ENCODE peak calls at places on chromosomes 13 and 19, in seven cellular contexts. M, E, J, N, W, H and V are unnamed samples.

GRCh38 chr13:113027095-113027494 is 58.1 kb downstream of the MCF2L start:
- DNase-seq in M (no peak), E (no peak), J (no peak), N (no peak), W (no peak), H (no peak), V (no peak)

GRCh38 chr19:52170863-52171320 is 529 bp downstream of the ZNF836 start:
- DNase-seq in M (peak; percentile 15), E (no peak), J (peak; percentile 48), N (peak; percentile 22), W (peak; percentile 52), H (no peak), V (peak; percentile 3)

GRCh38 chr13:44805623-44806022 is 183.6 kb downstream of the NUFIP1 start:
- DNase-seq in M (no peak), E (no peak), J (no peak), N (no peak), W (no peak), H (no peak), V (no peak)

GRCh38 chr13:48125794-48126228 is 30.9 kb upstream of the MED4 start:
- DNase-seq in M (no peak), E (peak; percentile 82), J (no peak), N (no peak), W (no peak), H (peak; percentile 76), V (no peak)

GRCh38 chr13:114179087-114179658 is at the start of gene CFAP97D2:
- DNase-seq in M (no peak), E (no peak), J (no peak), N (no peak), W (no peak), H (no peak), V (no peak)

GRCh38 chr13:42549555-42549941 is 24.4 kb upstream of the TNFSF11 start:
- DNase-seq in M (no peak), E (no peak), J (no peak), N (no peak), W (no peak), H (no peak), V (no peak)

GRCh38 chr19:511101-511841 is 4.0 kb downstream of the TPGS1 start:
- DNase-seq in M (no peak), E (no peak), J (no peak), N (no peak), W (no peak), H (peak; percentile 72), V (no peak)

GRCh38 chr19:1513492-1514294 is 874 bp upstream of the ADAMTSL5 start:
- DNase-seq in M (no peak), E (no peak), J (peak; percentile 68), N (peak; percentile 60), W (peak; percentile 35), H (peak; percentile 64), V (peak; percentile 62)

GRCh38 chr19:34134190-34135032 is 37.9 kb upstream of the LSM14A start:
- DNase-seq in M (peak; percentile 81), E (no peak), J (peak; percentile 97), N (peak; percentile 93), W (peak; percentile 88), H (peak; percentile 70), V (peak; percentile 88)

GRCh38 chr13:30791354-30791921 is 56.1 kb downstream of the ALOX5AP start:
- DNase-seq in M (no peak), E (peak; percentile 38), J (no peak), N (peak; percentile 69), W (no peak), H (no peak), V (no peak)

GRCh38 chr13:84358601-84359000 is 476.3 kb upstream of the SLITRK1 start:
- DNase-seq in M (no peak), E (no peak), J (no peak), N (no peak), W (no peak), H (no peak), V (no peak)

GRCh38 chr19:46069841-46070341 is 29.1 kb upstream of the IGFL4 start:
- DNase-seq in M (no peak), E (peak; percentile 80), J (no peak), N (no peak), W (no peak), H (peak; percentile 97), V (peak; percentile 93)

GRCh38 chr19:5054551-5055456 is 85.9 kb downstream of the KDM4B start:
- DNase-seq in M (no peak), E (no peak), J (peak; percentile 88), N (peak; percentile 55), W (no peak), H (no peak), V (no peak)

GRCh38 chr19:42201489-42202289 is 15.8 kb downstream of the DEDD2 start:
- DNase-seq in M (no peak), E (no peak), J (no peak), N (no peak), W (no peak), H (no peak), V (no peak)

GRCh38 chr19:34150558-34150957 is 21.7 kb upstream of the LSM14A start:
- DNase-seq in M (no peak), E (no peak), J (no peak), N (no peak), W (no peak), H (no peak), V (no peak)

DNA sequence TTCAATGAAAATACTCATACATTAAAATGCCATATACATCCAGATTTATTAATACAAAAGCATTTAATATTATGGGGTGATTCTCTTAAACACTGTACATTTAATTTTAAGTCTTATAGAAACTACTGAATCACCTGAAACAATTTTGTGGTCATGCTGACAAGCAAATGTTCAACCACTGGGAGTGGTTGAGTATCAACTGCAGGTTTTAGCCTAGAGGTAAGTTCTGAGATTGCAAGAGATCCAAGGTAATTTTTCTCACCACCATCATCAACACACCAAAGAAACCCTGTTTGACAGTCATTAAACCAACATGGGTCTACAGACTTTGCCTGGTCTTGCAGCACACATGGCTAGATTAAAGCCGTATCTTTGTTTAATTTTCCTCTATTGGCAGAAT is 196.3 kb downstream of the LHFPL6 start:
- DNase-seq in M (no peak), E (no peak), J (no peak), N (no peak), W (no peak), H (no peak), V (peak; percentile 25)
- TF ChIP-seq CTCF in M (peak; percentile 26), E (no peak), J (no peak), N (no peak), W (no peak), H (no peak), V (no peak)

DNA sequence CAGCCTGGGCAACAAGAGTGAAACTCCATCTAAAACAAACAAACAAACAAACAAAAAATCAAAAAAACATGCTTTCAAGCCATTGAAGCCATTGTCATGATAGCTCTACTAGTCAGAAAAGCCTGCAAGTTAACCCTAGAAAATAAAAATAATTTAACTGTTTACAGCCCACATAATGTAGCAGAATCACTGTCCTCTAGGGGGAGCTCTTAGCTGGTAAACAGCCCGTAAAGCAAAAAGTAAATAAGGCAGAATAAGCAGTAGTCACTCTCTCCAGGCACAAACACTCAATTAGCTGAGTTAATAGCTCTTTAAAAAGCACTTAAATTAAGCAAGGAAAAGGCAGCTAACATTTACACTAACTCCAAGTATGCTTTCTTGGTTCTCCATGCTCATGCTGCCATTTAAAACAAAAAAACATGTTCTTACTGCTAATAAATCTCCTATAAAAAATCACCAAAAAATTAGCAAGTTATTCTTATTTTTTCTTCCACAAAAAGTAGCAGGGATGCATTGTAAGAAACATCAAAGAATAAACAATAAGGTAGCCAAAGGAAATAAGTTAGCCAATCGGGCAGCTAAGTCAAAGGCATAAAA is 11.3 kb downstream of the LILRB4 start:
- DNase-seq in M (no peak), E (no peak), J (no peak), N (no peak), W (no peak), H (peak; percentile 46), V (peak; percentile 67)
- TF ChIP-seq CTCF in M (peak; percentile 21), E (peak; percentile 22), J (peak; percentile 32), N (no peak), W (peak; percentile 25), H (peak; percentile 65), V (peak; percentile 62)

GRCh38 chr13:110240352-110240751 is 66.6 kb downstream of the COL4A1 start:
- DNase-seq in M (no peak), E (no peak), J (no peak), N (peak; percentile 37), W (no peak), H (no peak), V (no peak)

GRCh38 chr13:110237895-110238294 is 69.1 kb downstream of the COL4A1 start:
- DNase-seq in M (no peak), E (no peak), J (no peak), N (no peak), W (no peak), H (no peak), V (no peak)

GRCh38 chr13:110240943-110241342 is 66.0 kb downstream of the COL4A1 start:
- DNase-seq in M (no peak), E (no peak), J (no peak), N (no peak), W (no peak), H (no peak), V (no peak)

GRCh38 chr13:110238795-110239194 is 68.2 kb downstream of the COL4A1 start:
- DNase-seq in M (no peak), E (no peak), J (no peak), N (no peak), W (no peak), H (no peak), V (no peak)

GRCh38 chr13:110239280-110240120 is 67.5 kb downstream of the COL4A1 start:
- DNase-seq in M (no peak), E (no peak), J (no peak), N (no peak), W (no peak), H (no peak), V (no peak)
- TF ChIP-seq CTCF in M (no peak), E (peak; percentile 7), J (no peak), N (no peak), W (no peak), H (peak; percentile 20), V (no peak)

DNA sequence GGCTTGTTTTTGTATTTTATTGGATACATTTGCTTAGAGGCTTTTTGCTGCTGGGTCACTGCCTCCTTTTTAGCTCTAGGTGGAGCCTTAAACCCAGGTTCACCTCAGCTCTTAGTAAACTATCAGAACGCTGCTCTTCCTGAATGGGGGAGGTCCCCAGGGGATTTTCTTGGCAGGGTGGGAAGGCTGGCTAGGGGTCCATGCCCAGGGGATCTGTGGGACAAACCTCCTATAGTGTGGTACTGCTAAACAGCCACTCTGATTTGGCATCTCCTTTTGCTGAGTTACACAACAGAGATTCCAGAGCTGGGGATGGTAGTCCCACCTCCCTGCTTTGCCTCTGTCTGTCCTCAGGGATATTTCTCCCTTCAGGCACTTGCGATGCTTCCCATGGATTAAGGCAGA is 204.9 kb downstream of the ZIC5 start:
- DNase-seq in M (no peak), E (no peak), J (no peak), N (no peak), W (no peak), H (no peak), V (peak; percentile 6)
- TF ChIP-seq CTCF in M (peak; percentile 47), E (peak; percentile 50), J (peak; percentile 37), N (no peak), W (no peak), H (no peak), V (no peak)

GRCh38 chr19:12890787-12891552 is at the start of gene GCDH:
- DNase-seq in M (peak; percentile 91), E (peak; percentile 96), J (peak; percentile 99), N (peak; percentile 93), W (peak; percentile 91), H (peak; percentile 99), V (peak; percentile 100)
- TF ChIP-seq CTCF in M (no peak), E (no peak), J (no peak), N (no peak), W (no peak), H (no peak), V (no peak)

GRCh38 chr19:15875075-15875474 is 22.8 kb downstream of the CYP4F2 start:
- DNase-seq in M (no peak), E (no peak), J (no peak), N (no peak), W (no peak), H (no peak), V (no peak)
- TF ChIP-seq CTCF in M (no peak), E (no peak), J (no peak), N (no peak), W (no peak), H (no peak), V (no peak)